ENCODE peak calls at places on chromosomes 5 and 9, in nine cellular contexts. X is AG04449, K is GM12865, O is bronchial epithelial cell, U is HCT116, L is kidney epithelial cell, D is B cell, M is Calu3, E is heart left ventricle. Z is an unnamed sample.

GRCh38 chr9:37036237-37037136 is 2.4 kb upstream of the PAX5 start:
- DNase-seq in X (no peak), K (peak), O (no peak), U (no peak), L (no peak), D (peak), M (no peak), E (peak), Z (no peak)

GRCh38 chr9:131396626-131397025 is 2.7 kb downstream of the PRRC2B start:
- DNase-seq in X (no peak), K (no peak), O (no peak), U (no peak), L (no peak), D (no peak), M (no peak), E (no peak), Z (no peak)

GRCh38 chr5:55410840-55411239 is 103.1 kb downstream of the MTREX start:
- DNase-seq in X (no peak), K (peak), O (no peak), U (no peak), L (no peak), D (no peak), M (no peak), E (no peak), Z (no peak)

GRCh38 chr5:151868451-151868850 is 56.2 kb downstream of the GLRA1 start:
- DNase-seq in X (no peak), K (peak), O (no peak), U (no peak), L (no peak), D (no peak), M (no peak), E (no peak), Z (no peak)

GRCh38 chr5:120139039-120139438 is 325.1 kb upstream of the PRR16 start:
- DNase-seq in X (peak), K (no peak), O (peak), U (no peak), L (peak), D (no peak), M (peak), E (no peak), Z (peak)

GRCh38 chr9:15724006-15724405 is 171.2 kb downstream of the CCDC171 start:
- DNase-seq in X (no peak), K (no peak), O (no peak), U (no peak), L (no peak), D (no peak), M (no peak), E (no peak), Z (peak)

GRCh38 chr9:131915181-131915580 is 164.5 kb downstream of the MED27 start:
- DNase-seq in X (no peak), K (no peak), O (peak), U (no peak), L (no peak), D (no peak), M (no peak), E (no peak), Z (no peak)

GRCh38 chr9:8880031-8880430 is 1080.5 kb upstream of the DMAC1 start:
- DNase-seq in X (no peak), K (no peak), O (no peak), U (no peak), L (no peak), D (no peak), M (no peak), E (no peak), Z (no peak)

GRCh38 chr9:129748249-129748648 is 4.6 kb downstream of the PTGES start:
- DNase-seq in X (no peak), K (no peak), O (peak), U (no peak), L (no peak), D (no peak), M (no peak), E (no peak), Z (no peak)

GRCh38 chr5:107576736-107577440 is 93.8 kb downstream of the EFNA5 start:
- DNase-seq in X (no peak), K (peak), O (peak), U (no peak), L (no peak), D (no peak), M (peak), E (no peak), Z (no peak)

GRCh38 chr9:107422189-107422802 is 67.3 kb downstream of the KLF4 start:
- DNase-seq in X (no peak), K (peak), O (peak), U (peak), L (peak), D (peak), M (peak), E (peak), Z (peak)

GRCh38 chr5:38600334-38601045 is 44.0 kb upstream of the LIFR start:
- DNase-seq in X (no peak), K (no peak), O (peak), U (no peak), L (no peak), D (no peak), M (no peak), E (no peak), Z (no peak)

GRCh38 chr5:109656829-109657228 is 32.9 kb upstream of the MAN2A1 start:
- DNase-seq in X (peak), K (peak), O (peak), U (no peak), L (peak), D (peak), M (no peak), E (peak), Z (peak)

GRCh38 chr9:94672811-94673487 is 33.6 kb upstream of the FBP1 start:
- DNase-seq in X (no peak), K (no peak), O (peak), U (no peak), L (peak), D (no peak), M (no peak), E (no peak), Z (no peak)

GRCh38 chr9:5500441-5501235 is 9.7 kb upstream of the PDCD1LG2 start:
- DNase-seq in X (no peak), K (no peak), O (no peak), U (no peak), L (no peak), D (no peak), M (no peak), E (peak), Z (no peak)

GRCh38 chr9:12554636-12555035 is 138.5 kb upstream of the TYRP1 start:
- DNase-seq in X (no peak), K (no peak), O (peak), U (no peak), L (no peak), D (no peak), M (peak), E (no peak), Z (no peak)

GRCh38 chr5:145408048-145408341 is 427.1 kb downstream of the PRELID2 start:
- DNase-seq in X (no peak), K (peak), O (no peak), U (no peak), L (no peak), D (no peak), M (no peak), E (no peak), Z (no peak)

GRCh38 chr5:77774981-77775772 is 962 bp downstream of the TBCA start:
- DNase-seq in X (no peak), K (peak), O (no peak), U (peak), L (no peak), D (peak), M (no peak), E (no peak), Z (no peak)

GRCh38 chr9:124899845-124900244 is 37.9 kb downstream of the ARPC5L start:
- DNase-seq in X (no peak), K (no peak), O (peak), U (no peak), L (no peak), D (no peak), M (no peak), E (no peak), Z (no peak)

GRCh38 chr5:52897238-52897614 is 91.9 kb upstream of the ITGA2 start:
- DNase-seq in X (no peak), K (no peak), O (no peak), U (no peak), L (no peak), D (no peak), M (no peak), E (no peak), Z (no peak)

GRCh38 chr9:126893079-126893478 is 21.5 kb upstream of the RALGPS1 start:
- DNase-seq in X (no peak), K (peak), O (no peak), U (peak), L (no peak), D (no peak), M (peak), E (no peak), Z (no peak)
- TF ChIP-seq CTCF in X (no peak), K (peak), O (peak), U (peak), L (peak), D (no peak), M (no peak), E (no peak), Z (no peak)

GRCh38 chr5:62785588-62785987 is 207.0 kb downstream of the LRRC70 start:
- DNase-seq in X (no peak), K (no peak), O (no peak), U (no peak), L (no peak), D (no peak), M (no peak), E (no peak), Z (no peak)

GRCh38 chr5:62786099-62786498 is 207.5 kb downstream of the LRRC70 start:
- DNase-seq in X (no peak), K (no peak), O (no peak), U (no peak), L (no peak), D (no peak), M (no peak), E (no peak), Z (no peak)

GRCh38 chr5:62790348-62790747 is 211.7 kb downstream of the LRRC70 start:
- DNase-seq in X (no peak), K (no peak), O (peak), U (no peak), L (no peak), D (no peak), M (no peak), E (no peak), Z (no peak)

GRCh38 chr5:62795912-62796311 is 217.3 kb downstream of the LRRC70 start:
- DNase-seq in X (no peak), K (no peak), O (no peak), U (no peak), L (no peak), D (no peak), M (no peak), E (no peak), Z (no peak)

DNA sequence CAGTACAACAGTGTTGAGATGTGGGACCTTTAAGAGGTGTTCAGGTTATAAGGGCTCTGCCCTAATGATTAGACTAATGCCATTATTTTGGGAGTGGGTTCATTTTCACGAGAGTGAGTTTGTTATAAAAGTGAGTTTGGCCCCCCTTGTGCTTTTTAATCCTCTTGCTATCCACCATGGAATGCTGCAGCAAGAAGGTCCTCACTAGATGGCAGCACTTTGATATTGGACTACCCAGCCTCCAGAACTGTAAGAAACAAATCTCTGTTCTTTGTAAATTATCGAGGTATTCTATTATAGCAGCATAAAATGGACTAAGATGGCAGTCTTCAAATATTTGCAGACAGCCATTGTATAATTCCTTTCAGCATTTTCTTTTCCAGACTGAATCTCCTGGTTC is 212.4 kb downstream of the LRRC70 start:
- DNase-seq in X (no peak), K (no peak), O (peak), U (peak), L (peak), D (no peak), M (peak), E (no peak), Z (no peak)
- TF ChIP-seq CTCF in X (no peak), K (no peak), O (no peak), U (peak), L (peak), D (no peak), M (peak), E (no peak), Z (no peak)

GRCh38 chr5:174550026-174550425 is 174.4 kb upstream of the MSX2 start:
- DNase-seq in X (no peak), K (no peak), O (no peak), U (no peak), L (no peak), D (no peak), M (no peak), E (no peak), Z (no peak)

GRCh38 chr5:174555726-174556125 is 168.7 kb upstream of the MSX2 start:
- DNase-seq in X (no peak), K (no peak), O (no peak), U (no peak), L (no peak), D (no peak), M (no peak), E (no peak), Z (no peak)

GRCh38 chr5:174553556-174553955 is 170.8 kb upstream of the MSX2 start:
- DNase-seq in X (no peak), K (no peak), O (no peak), U (no peak), L (no peak), D (no peak), M (no peak), E (no peak), Z (no peak)

GRCh38 chr5:174549254-174549653 is 175.1 kb upstream of the MSX2 start:
- DNase-seq in X (no peak), K (no peak), O (no peak), U (no peak), L (no peak), D (no peak), M (no peak), E (no peak), Z (no peak)

DNA sequence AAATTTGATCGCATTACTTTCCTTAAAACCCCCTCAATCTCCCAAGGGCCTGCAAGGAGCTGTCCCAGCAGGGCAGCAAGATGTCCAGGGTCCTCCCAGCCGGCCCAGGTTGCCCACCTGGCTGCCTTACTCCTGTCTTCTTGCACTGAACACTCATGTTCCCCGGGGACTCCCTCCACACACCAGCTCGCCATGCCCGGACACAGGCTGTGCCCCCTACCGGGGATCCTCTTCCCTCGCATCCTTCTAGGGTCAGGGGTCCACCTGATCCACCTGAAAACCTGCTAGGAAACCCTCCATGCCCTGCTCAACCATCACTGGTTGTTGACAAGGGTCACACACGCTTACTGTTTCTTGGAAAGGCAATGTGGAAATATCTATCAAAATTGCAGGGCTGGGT is 172.0 kb upstream of the MSX2 start:
- DNase-seq in X (no peak), K (no peak), O (no peak), U (no peak), L (no peak), D (no peak), M (no peak), E (no peak), Z (no peak)
- TF ChIP-seq CTCF in X (no peak), K (no peak), O (no peak), U (no peak), L (no peak), D (no peak), M (no peak), E (no peak), Z (no peak)

GRCh38 chr5:131530706-131531331 is 104.2 kb downstream of the RAPGEF6 start:
- DNase-seq in X (no peak), K (no peak), O (no peak), U (no peak), L (no peak), D (no peak), M (no peak), E (no peak), Z (no peak)

GRCh38 chr5:131532016-131532640 is 102.9 kb downstream of the RAPGEF6 start:
- DNase-seq in X (no peak), K (no peak), O (no peak), U (no peak), L (no peak), D (no peak), M (no peak), E (no peak), Z (no peak)

GRCh38 chr5:131534995-131535394 is 100.0 kb downstream of the RAPGEF6 start:
- DNase-seq in X (no peak), K (no peak), O (no peak), U (no peak), L (no peak), D (no peak), M (no peak), E (no peak), Z (no peak)

GRCh38 chr5:131536211-131536826 is 98.7 kb downstream of the RAPGEF6 start:
- DNase-seq in X (no peak), K (peak), O (no peak), U (no peak), L (no peak), D (peak), M (no peak), E (no peak), Z (no peak)

DNA sequence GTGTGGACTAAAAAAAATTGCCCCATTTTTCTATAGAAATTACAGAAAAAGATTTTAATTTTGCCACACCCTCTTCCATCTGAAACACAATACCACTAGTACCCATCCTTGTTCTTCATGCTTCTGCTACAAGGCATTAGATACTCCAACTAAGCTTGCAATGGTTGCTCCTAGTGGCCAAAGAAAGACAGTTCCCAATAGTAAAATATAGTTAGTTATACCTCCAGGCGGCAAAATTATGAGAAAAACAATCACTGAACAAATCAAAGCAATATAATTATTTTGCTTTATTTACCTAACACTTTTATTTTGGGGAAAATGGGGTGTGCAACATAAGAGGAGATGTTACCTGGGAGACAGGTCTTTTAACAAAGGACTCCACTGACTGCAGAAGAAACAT is 101.2 kb downstream of the RAPGEF6 start:
- DNase-seq in X (no peak), K (no peak), O (no peak), U (no peak), L (no peak), D (no peak), M (no peak), E (no peak), Z (no peak)
- TF ChIP-seq CTCF in X (no peak), K (no peak), O (no peak), U (peak), L (peak), D (no peak), M (no peak), E (no peak), Z (no peak)